ENCODE peak calls at places on chromosome 13, in seven cellular contexts. One of them, this sample, is unnamed.

GRCh38 chr13:104984296-104984818 is 1551.1 kb downstream of the EFNB2 start:
- DNase-seq in tibial nerve: peak
- DNase-seq in pancreas: no peak
- DNase-seq in heart right ventricle: peak
- DNase-seq in foreskin fibroblast: peak
- DNase-seq in osteoblast: no peak
- DNase-seq in RWPE1: no peak
- DNase-seq in this sample: no peak

GRCh38 chr13:38341149-38341692 is 8.4 kb upstream of the UFM1 start:
- DNase-seq in tibial nerve: no peak
- DNase-seq in pancreas: no peak
- DNase-seq in heart right ventricle: no peak
- DNase-seq in foreskin fibroblast: no peak
- DNase-seq in osteoblast: no peak
- DNase-seq in RWPE1: no peak
- DNase-seq in this sample: no peak

GRCh38 chr13:106802917-106803316 is 235.0 kb upstream of the ARGLU1 start:
- DNase-seq in tibial nerve: no peak
- DNase-seq in pancreas: no peak
- DNase-seq in heart right ventricle: no peak
- DNase-seq in foreskin fibroblast: no peak
- DNase-seq in osteoblast: no peak
- DNase-seq in RWPE1: no peak
- DNase-seq in this sample: no peak

GRCh38 chr13:60990032-60990733 is 425.5 kb downstream of the PCDH20 start:
- DNase-seq in tibial nerve: no peak
- DNase-seq in pancreas: no peak
- DNase-seq in heart right ventricle: no peak
- DNase-seq in foreskin fibroblast: no peak
- DNase-seq in osteoblast: no peak
- DNase-seq in RWPE1: no peak
- DNase-seq in this sample: peak

GRCh38 chr13:79870123-79870522 is 389.2 kb downstream of the NDFIP2 start:
- DNase-seq in tibial nerve: no peak
- DNase-seq in pancreas: no peak
- DNase-seq in heart right ventricle: no peak
- DNase-seq in foreskin fibroblast: peak
- DNase-seq in osteoblast: no peak
- DNase-seq in RWPE1: no peak
- DNase-seq in this sample: no peak

GRCh38 chr13:30128095-30128494 is 179.3 kb downstream of the KATNAL1 start:
- DNase-seq in tibial nerve: no peak
- DNase-seq in pancreas: no peak
- DNase-seq in heart right ventricle: no peak
- DNase-seq in foreskin fibroblast: no peak
- DNase-seq in osteoblast: no peak
- DNase-seq in RWPE1: no peak
- DNase-seq in this sample: no peak

GRCh38 chr13:79631260-79631659 is 150.3 kb downstream of the NDFIP2 start:
- DNase-seq in tibial nerve: no peak
- DNase-seq in pancreas: no peak
- DNase-seq in heart right ventricle: peak
- DNase-seq in foreskin fibroblast: peak
- DNase-seq in osteoblast: peak
- DNase-seq in RWPE1: peak
- DNase-seq in this sample: no peak

GRCh38 chr13:23979361-23980159 is 82.3 kb upstream of the C1QTNF9B start:
- DNase-seq in tibial nerve: peak
- DNase-seq in pancreas: peak
- DNase-seq in heart right ventricle: peak
- DNase-seq in foreskin fibroblast: peak
- DNase-seq in osteoblast: peak
- DNase-seq in RWPE1: peak
- DNase-seq in this sample: peak

GRCh38 chr13:41352935-41353801 is 42.1 kb downstream of the NAA16 start:
- DNase-seq in tibial nerve: peak
- DNase-seq in pancreas: no peak
- DNase-seq in heart right ventricle: peak
- DNase-seq in foreskin fibroblast: peak
- DNase-seq in osteoblast: no peak
- DNase-seq in RWPE1: peak
- DNase-seq in this sample: no peak

GRCh38 chr13:101406787-101407186 is 9.5 kb downstream of the NALCN start:
- DNase-seq in tibial nerve: no peak
- DNase-seq in pancreas: no peak
- DNase-seq in heart right ventricle: no peak
- DNase-seq in foreskin fibroblast: peak
- DNase-seq in osteoblast: no peak
- DNase-seq in RWPE1: peak
- DNase-seq in this sample: no peak

GRCh38 chr13:85497652-85498051 is 301.6 kb downstream of the SLITRK6 start:
- DNase-seq in tibial nerve: no peak
- DNase-seq in pancreas: no peak
- DNase-seq in heart right ventricle: no peak
- DNase-seq in foreskin fibroblast: peak
- DNase-seq in osteoblast: no peak
- DNase-seq in RWPE1: peak
- DNase-seq in this sample: no peak

GRCh38 chr13:75641026-75641425 is 4.9 kb downstream of the LMO7 start:
- DNase-seq in tibial nerve: no peak
- DNase-seq in pancreas: no peak
- DNase-seq in heart right ventricle: no peak
- DNase-seq in foreskin fibroblast: no peak
- DNase-seq in osteoblast: no peak
- DNase-seq in RWPE1: no peak
- DNase-seq in this sample: no peak

GRCh38 chr13:75636339-75637095 is 387 bp downstream of the LMO7 start:
- DNase-seq in tibial nerve: peak
- DNase-seq in pancreas: peak
- DNase-seq in heart right ventricle: peak
- DNase-seq in foreskin fibroblast: peak
- DNase-seq in osteoblast: peak
- DNase-seq in RWPE1: peak
- DNase-seq in this sample: peak

GRCh38 chr13:75637101-75637774 is 1.1 kb downstream of the LMO7 start:
- DNase-seq in tibial nerve: no peak
- DNase-seq in pancreas: no peak
- DNase-seq in heart right ventricle: no peak
- DNase-seq in foreskin fibroblast: peak
- DNase-seq in osteoblast: peak
- DNase-seq in RWPE1: no peak
- DNase-seq in this sample: no peak

GRCh38 chr13:75635621-75636338 is at the start of gene LMO7:
- DNase-seq in tibial nerve: peak
- DNase-seq in pancreas: peak
- DNase-seq in heart right ventricle: peak
- DNase-seq in foreskin fibroblast: peak
- DNase-seq in osteoblast: peak
- DNase-seq in RWPE1: peak
- DNase-seq in this sample: peak

DNA sequence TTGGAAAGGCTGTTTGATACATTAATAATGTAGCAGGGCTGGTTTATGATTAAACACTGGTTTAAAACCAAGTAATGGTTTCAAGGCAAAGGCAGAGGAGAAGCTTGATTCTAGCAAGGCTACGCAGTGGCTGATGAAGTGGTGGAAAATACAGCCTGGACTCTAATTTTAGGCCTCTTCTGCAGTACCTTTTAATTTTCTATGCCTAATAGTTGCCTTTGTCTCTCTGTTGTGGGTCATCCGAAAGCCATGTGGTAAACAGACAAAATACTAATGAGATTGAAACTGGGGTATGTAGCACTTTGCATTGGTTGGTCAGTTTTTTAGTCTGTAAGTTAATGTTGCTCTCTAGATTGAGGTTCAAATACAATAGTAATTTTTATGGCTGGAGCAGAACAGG is 3.3 kb downstream of the LMO7 start:
- DNase-seq in tibial nerve: no peak
- DNase-seq in pancreas: no peak
- DNase-seq in heart right ventricle: no peak
- DNase-seq in foreskin fibroblast: no peak
- DNase-seq in osteoblast: no peak
- DNase-seq in RWPE1: no peak
- DNase-seq in this sample: no peak
- TF ChIP-seq CTCF in tibial nerve: no peak
- TF ChIP-seq CTCF in pancreas: no peak
- TF ChIP-seq CTCF in heart right ventricle: no peak
- TF ChIP-seq CTCF in foreskin fibroblast: no peak
- TF ChIP-seq CTCF in osteoblast: no peak
- TF ChIP-seq CTCF in RWPE1: no peak
- TF ChIP-seq CTCF in this sample: no peak

DNA sequence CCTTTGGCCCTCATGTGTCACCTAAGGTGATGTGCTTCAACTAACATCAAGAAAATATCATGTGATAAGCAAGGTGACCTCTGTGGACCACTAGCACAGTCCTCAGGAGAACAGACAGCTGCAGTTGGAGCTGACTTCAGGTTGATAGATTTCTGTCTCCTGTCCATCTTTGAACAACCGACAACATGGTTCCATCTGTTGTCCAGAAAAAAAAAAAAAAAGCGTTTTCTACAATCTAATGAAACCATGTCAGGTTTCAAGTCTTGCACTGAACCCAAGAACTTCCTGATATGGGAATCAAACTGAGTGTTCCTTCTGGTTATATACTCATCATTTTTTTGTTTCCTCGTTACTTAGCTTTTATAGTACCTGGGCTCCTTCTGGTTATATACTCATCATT is 75.7 kb downstream of the LHFPL6 start:
- DNase-seq in tibial nerve: no peak
- DNase-seq in pancreas: no peak
- DNase-seq in heart right ventricle: no peak
- DNase-seq in foreskin fibroblast: no peak
- DNase-seq in osteoblast: no peak
- DNase-seq in RWPE1: no peak
- DNase-seq in this sample: no peak
- TF ChIP-seq CTCF in tibial nerve: no peak
- TF ChIP-seq CTCF in pancreas: no peak
- TF ChIP-seq CTCF in heart right ventricle: no peak
- TF ChIP-seq CTCF in foreskin fibroblast: no peak
- TF ChIP-seq CTCF in osteoblast: no peak
- TF ChIP-seq CTCF in RWPE1: no peak
- TF ChIP-seq CTCF in this sample: no peak

GRCh38 chr13:98598043-98598442 is 21.1 kb upstream of the STK24 start:
- DNase-seq in tibial nerve: no peak
- DNase-seq in pancreas: no peak
- DNase-seq in heart right ventricle: no peak
- DNase-seq in foreskin fibroblast: no peak
- DNase-seq in osteoblast: no peak
- DNase-seq in RWPE1: no peak
- DNase-seq in this sample: no peak
- TF ChIP-seq CTCF in tibial nerve: no peak
- TF ChIP-seq CTCF in pancreas: no peak
- TF ChIP-seq CTCF in heart right ventricle: no peak
- TF ChIP-seq CTCF in foreskin fibroblast: peak
- TF ChIP-seq CTCF in osteoblast: peak
- TF ChIP-seq CTCF in RWPE1: no peak
- TF ChIP-seq CTCF in this sample: no peak

GRCh38 chr13:32136716-32137115 is 105.1 kb downstream of the FRY start:
- DNase-seq in tibial nerve: no peak
- DNase-seq in pancreas: no peak
- DNase-seq in heart right ventricle: no peak
- DNase-seq in foreskin fibroblast: no peak
- DNase-seq in osteoblast: no peak
- DNase-seq in RWPE1: no peak
- DNase-seq in this sample: no peak

GRCh38 chr13:32140109-32140508 is 108.5 kb downstream of the FRY start:
- DNase-seq in tibial nerve: no peak
- DNase-seq in pancreas: no peak
- DNase-seq in heart right ventricle: no peak
- DNase-seq in foreskin fibroblast: no peak
- DNase-seq in osteoblast: no peak
- DNase-seq in RWPE1: no peak
- DNase-seq in this sample: no peak

GRCh38 chr13:32141462-32141861 is 109.9 kb downstream of the FRY start:
- DNase-seq in tibial nerve: no peak
- DNase-seq in pancreas: no peak
- DNase-seq in heart right ventricle: no peak
- DNase-seq in foreskin fibroblast: no peak
- DNase-seq in osteoblast: no peak
- DNase-seq in RWPE1: no peak
- DNase-seq in this sample: no peak

GRCh38 chr13:32142115-32142514 is 110.5 kb downstream of the FRY start:
- DNase-seq in tibial nerve: no peak
- DNase-seq in pancreas: no peak
- DNase-seq in heart right ventricle: no peak
- DNase-seq in foreskin fibroblast: no peak
- DNase-seq in osteoblast: no peak
- DNase-seq in RWPE1: no peak
- DNase-seq in this sample: no peak

GRCh38 chr13:32139251-32139650 is 107.7 kb downstream of the FRY start:
- DNase-seq in tibial nerve: no peak
- DNase-seq in pancreas: no peak
- DNase-seq in heart right ventricle: no peak
- DNase-seq in foreskin fibroblast: no peak
- DNase-seq in osteoblast: no peak
- DNase-seq in RWPE1: no peak
- DNase-seq in this sample: no peak
- TF ChIP-seq CTCF in tibial nerve: no peak
- TF ChIP-seq CTCF in pancreas: no peak
- TF ChIP-seq CTCF in heart right ventricle: no peak
- TF ChIP-seq CTCF in foreskin fibroblast: no peak
- TF ChIP-seq CTCF in osteoblast: no peak
- TF ChIP-seq CTCF in RWPE1: no peak
- TF ChIP-seq CTCF in this sample: no peak

GRCh38 chr13:59547950-59548349 is 615.8 kb downstream of the DIAPH3 start:
- DNase-seq in tibial nerve: no peak
- DNase-seq in pancreas: no peak
- DNase-seq in heart right ventricle: no peak
- DNase-seq in foreskin fibroblast: no peak
- DNase-seq in osteoblast: no peak
- DNase-seq in RWPE1: no peak
- DNase-seq in this sample: no peak
- TF ChIP-seq CTCF in tibial nerve: no peak
- TF ChIP-seq CTCF in pancreas: no peak
- TF ChIP-seq CTCF in heart right ventricle: no peak
- TF ChIP-seq CTCF in foreskin fibroblast: no peak
- TF ChIP-seq CTCF in osteoblast: no peak
- TF ChIP-seq CTCF in RWPE1: no peak
- TF ChIP-seq CTCF in this sample: no peak

GRCh38 chr13:51002736-51003135 is 93.1 kb downstream of the RNASEH2B start:
- DNase-seq in tibial nerve: no peak
- DNase-seq in pancreas: no peak
- DNase-seq in heart right ventricle: no peak
- DNase-seq in foreskin fibroblast: no peak
- DNase-seq in osteoblast: no peak
- DNase-seq in RWPE1: no peak
- DNase-seq in this sample: no peak
- TF ChIP-seq CTCF in tibial nerve: no peak
- TF ChIP-seq CTCF in pancreas: no peak
- TF ChIP-seq CTCF in heart right ventricle: no peak
- TF ChIP-seq CTCF in foreskin fibroblast: no peak
- TF ChIP-seq CTCF in osteoblast: no peak
- TF ChIP-seq CTCF in RWPE1: no peak
- TF ChIP-seq CTCF in this sample: no peak